ENCODE peak calls at places on chromosomes 11 and 22, in six cellular contexts. F is H1, R is adipocyte, K is foreskin fibroblast, A is mammary epithelial cell, O is psoas muscle. C is an unnamed sample.

GRCh38 chr22:25970348-25970995 is 198.8 kb upstream of the SEZ6L start:
- DNase-seq in F (no peak), R (no peak), K (no peak), A (no peak), O (peak), C (no peak)

GRCh38 chr11:47992959-47993820 is 12.8 kb downstream of the PTPRJ start:
- DNase-seq in F (no peak), R (no peak), K (peak), A (no peak), O (no peak), C (peak)

GRCh38 chr11:94750319-94751215 is 17.6 kb upstream of the AMOTL1 start:
- DNase-seq in F (no peak), R (peak), K (no peak), A (no peak), O (no peak), C (peak)

GRCh38 chr22:47282851-47283250 is 520.4 kb downstream of the TBC1D22A start:
- DNase-seq in F (no peak), R (no peak), K (no peak), A (no peak), O (no peak), C (no peak)

GRCh38 chr11:108538022-108538424 is 39.8 kb upstream of the POGLUT3 start:
- DNase-seq in F (no peak), R (no peak), K (no peak), A (no peak), O (no peak), C (peak)

GRCh38 chr11:87137711-87138110 is 100.0 kb downstream of the TMEM135 start:
- DNase-seq in F (no peak), R (peak), K (peak), A (no peak), O (no peak), C (no peak)

GRCh38 chr22:19122752-19123492 is 710 bp upstream of the DGCR2 start:
- DNase-seq in F (no peak), R (peak), K (peak), A (peak), O (no peak), C (no peak)

GRCh38 chr11:63020671-63021255 is 5.1 kb upstream of the SLC22A8 start:
- DNase-seq in F (peak), R (no peak), K (no peak), A (no peak), O (no peak), C (no peak)

GRCh38 chr11:126163074-126163700 is 48.3 kb downstream of the RPUSD4 start:
- DNase-seq in F (no peak), R (peak), K (peak), A (peak), O (peak), C (peak)

GRCh38 chr22:31846161-31847115 is 92.6 kb downstream of the DEPDC5 start:
- DNase-seq in F (no peak), R (no peak), K (peak), A (no peak), O (no peak), C (no peak)

GRCh38 chr22:41368543-41368817 is 13.3 kb upstream of the TEF start:
- DNase-seq in F (no peak), R (no peak), K (no peak), A (no peak), O (no peak), C (no peak)
- H3K4me3 ChIP-seq in F (no peak), R (no peak), K (peak), A (no peak), O (peak), C (no peak)

GRCh38 chr11:13962198-13962561 is 343 bp upstream of the SPON1 start:
- DNase-seq in F (no peak), R (no peak), K (no peak), A (no peak), O (no peak), C (no peak)
- H3K4me3 ChIP-seq in F (peak), R (peak), K (no peak), A (no peak), O (peak), C (no peak)

GRCh38 chr11:15308840-15309239 is 194.1 kb downstream of the INSC start:
- DNase-seq in F (no peak), R (no peak), K (no peak), A (no peak), O (no peak), C (no peak)
- H3K4me3 ChIP-seq in F (no peak), R (no peak), K (no peak), A (no peak), O (no peak), C (no peak)

GRCh38 chr11:660281-660680 is 23.2 kb downstream of the DRD4 start:
- DNase-seq in F (no peak), R (no peak), K (no peak), A (no peak), O (no peak), C (no peak)
- H3K4me3 ChIP-seq in F (no peak), R (no peak), K (no peak), A (no peak), O (no peak), C (no peak)

GRCh38 chr11:67483498-67483798 is 622 bp downstream of the AIP start:
- DNase-seq in F (no peak), R (no peak), K (no peak), A (no peak), O (no peak), C (no peak)
- H3K4me3 ChIP-seq in F (peak), R (peak), K (peak), A (peak), O (peak), C (peak)

GRCh38 chr22:42275970-42276369 is 5.5 kb upstream of the TCF20 start:
- DNase-seq in F (no peak), R (no peak), K (no peak), A (no peak), O (no peak), C (peak)
- H3K4me3 ChIP-seq in F (no peak), R (no peak), K (no peak), A (no peak), O (no peak), C (no peak)